ENCODE peak calls at places on chromosomes 11 and 22, in five cellular contexts. One of them, this sample, is unnamed.

GRCh38 chr11:4610258-4610935 is 2.4 kb upstream of the TRIM68 start:
- DNase-seq in small intestine: peak; percentile 19
- DNase-seq in psoas muscle: no peak
- DNase-seq in IMR-90: peak; percentile 5
- DNase-seq in mesenchymal stem cell: peak; percentile 7
- DNase-seq in this sample: no peak

GRCh38 chr22:19290400-19291217 is 910 bp downstream of the CLTCL1 start:
- DNase-seq in mesenchymal stem cell: peak; percentile 42
- DNase-seq in small intestine: peak; percentile 12
- DNase-seq in IMR-90: no peak
- DNase-seq in psoas muscle: peak; percentile 67
- DNase-seq in this sample: no peak

GRCh38 chr11:102516179-102516578 is 14.4 kb downstream of the MMP7 start:
- DNase-seq in psoas muscle: no peak
- DNase-seq in small intestine: no peak
- DNase-seq in IMR-90: no peak
- DNase-seq in mesenchymal stem cell: no peak
- DNase-seq in this sample: no peak

GRCh38 chr11:107370390-107370789 is 87.2 kb downstream of the CWF19L2 start:
- DNase-seq in IMR-90: no peak
- DNase-seq in small intestine: no peak
- DNase-seq in mesenchymal stem cell: peak; percentile 70
- DNase-seq in psoas muscle: no peak
- DNase-seq in this sample: peak; percentile 45

GRCh38 chr11:128613300-128613995 is 26.1 kb upstream of the ETS1 start:
- DNase-seq in IMR-90: no peak
- DNase-seq in mesenchymal stem cell: no peak
- DNase-seq in small intestine: no peak
- DNase-seq in psoas muscle: no peak
- DNase-seq in this sample: no peak

GRCh38 chr22:23534201-23534850 is 45.8 kb downstream of the IGLL1 start:
- DNase-seq in psoas muscle: peak; percentile 41
- DNase-seq in IMR-90: no peak
- DNase-seq in mesenchymal stem cell: no peak
- DNase-seq in small intestine: no peak
- DNase-seq in this sample: no peak

GRCh38 chr11:69442807-69443137 is 38.7 kb upstream of the LINC01488 start:
- DNase-seq in IMR-90: peak; percentile 60
- DNase-seq in small intestine: no peak
- DNase-seq in mesenchymal stem cell: peak; percentile 96
- DNase-seq in psoas muscle: no peak
- DNase-seq in this sample: peak; percentile 46

GRCh38 chr11:65417702-65418430 is 4.7 kb upstream of the NEAT1 start:
- DNase-seq in psoas muscle: peak; percentile 90
- DNase-seq in small intestine: no peak
- DNase-seq in mesenchymal stem cell: peak; percentile 68
- DNase-seq in IMR-90: peak; percentile 28
- DNase-seq in this sample: no peak

GRCh38 chr11:32312865-32313403 is 122.4 kb downstream of the WT1 start:
- DNase-seq in mesenchymal stem cell: peak; percentile 72
- DNase-seq in small intestine: peak; percentile 17
- DNase-seq in psoas muscle: no peak
- DNase-seq in IMR-90: peak; percentile 52
- DNase-seq in this sample: peak; percentile 30

GRCh38 chr11:116071241-116071640 is 567.0 kb upstream of the CADM1 start:
- DNase-seq in IMR-90: no peak
- DNase-seq in psoas muscle: no peak
- DNase-seq in mesenchymal stem cell: no peak
- DNase-seq in small intestine: no peak
- DNase-seq in this sample: no peak

GRCh38 chr22:37050913-37051628 is 471 bp upstream of the KCTD17 start:
- DNase-seq in mesenchymal stem cell: no peak
- DNase-seq in small intestine: no peak
- DNase-seq in IMR-90: no peak
- DNase-seq in psoas muscle: no peak
- DNase-seq in this sample: no peak

GRCh38 chr22:45722006-45722405 is 50.4 kb downstream of the ATXN10 start:
- DNase-seq in IMR-90: no peak
- DNase-seq in small intestine: no peak
- DNase-seq in psoas muscle: no peak
- DNase-seq in mesenchymal stem cell: no peak
- DNase-seq in this sample: no peak

GRCh38 chr11:44950625-44951472 is at the start of gene TP53I11:
- DNase-seq in mesenchymal stem cell: peak; percentile 81
- DNase-seq in psoas muscle: peak; percentile 90
- DNase-seq in IMR-90: peak; percentile 60
- DNase-seq in small intestine: peak; percentile 79
- DNase-seq in this sample: peak; percentile 55

GRCh38 chr11:32473282-32473909 is 38.1 kb upstream of the WT1 start:
- DNase-seq in IMR-90: no peak
- DNase-seq in mesenchymal stem cell: no peak
- DNase-seq in small intestine: no peak
- DNase-seq in psoas muscle: no peak
- DNase-seq in this sample: no peak

GRCh38 chr11:34501500-34501899 is 12.1 kb downstream of the ELF5 start:
- DNase-seq in small intestine: no peak
- DNase-seq in psoas muscle: no peak
- DNase-seq in mesenchymal stem cell: peak; percentile 34
- DNase-seq in IMR-90: peak; percentile 89
- DNase-seq in this sample: peak; percentile 97

GRCh38 chr11:6468712-6469495 is 4.8 kb downstream of the TRIM3 start:
- DNase-seq in mesenchymal stem cell: peak; percentile 96
- DNase-seq in IMR-90: peak; percentile 87
- DNase-seq in small intestine: peak; percentile 79
- DNase-seq in psoas muscle: peak; percentile 92
- DNase-seq in this sample: peak; percentile 43

GRCh38 chr11:17475666-17476316 is 854 bp downstream of the ABCC8 start:
- DNase-seq in small intestine: no peak
- DNase-seq in IMR-90: no peak
- DNase-seq in mesenchymal stem cell: no peak
- DNase-seq in psoas muscle: no peak
- DNase-seq in this sample: no peak

GRCh38 chr11:127994736-127995135 is 592.6 kb downstream of the ETS1 start:
- DNase-seq in small intestine: no peak
- DNase-seq in psoas muscle: no peak
- DNase-seq in IMR-90: peak; percentile 69
- DNase-seq in mesenchymal stem cell: no peak
- DNase-seq in this sample: peak; percentile 87

GRCh38 chr11:13233173-13233572 is 44.4 kb upstream of the BMAL1 start:
- DNase-seq in mesenchymal stem cell: no peak
- DNase-seq in small intestine: no peak
- DNase-seq in psoas muscle: no peak
- DNase-seq in IMR-90: no peak
- DNase-seq in this sample: no peak

GRCh38 chr22:49845666-49846459 is 7.8 kb upstream of the ZBED4 start:
- DNase-seq in mesenchymal stem cell: no peak
- DNase-seq in small intestine: no peak
- DNase-seq in IMR-90: no peak
- DNase-seq in psoas muscle: no peak
- DNase-seq in this sample: no peak

GRCh38 chr22:46649176-46650077 is 29.2 kb downstream of the GRAMD4 start:
- DNase-seq in IMR-90: peak; percentile 71
- DNase-seq in small intestine: peak; percentile 63
- DNase-seq in psoas muscle: no peak
- DNase-seq in mesenchymal stem cell: no peak
- DNase-seq in this sample: no peak

GRCh38 chr11:74018331-74019005 is 9.6 kb upstream of the UCP3 start:
- DNase-seq in IMR-90: peak; percentile 87
- DNase-seq in psoas muscle: peak; percentile 98
- DNase-seq in small intestine: peak; percentile 97
- DNase-seq in mesenchymal stem cell: peak; percentile 96
- DNase-seq in this sample: peak; percentile 34

GRCh38 chr22:37741312-37741795 is 44.5 kb downstream of the TRIOBP start:
- DNase-seq in mesenchymal stem cell: peak; percentile 99
- DNase-seq in psoas muscle: peak; percentile 89
- DNase-seq in small intestine: peak; percentile 28
- DNase-seq in IMR-90: peak; percentile 98
- DNase-seq in this sample: peak; percentile 89

GRCh38 chr11:121716060-121716459 is 263.3 kb upstream of the SORL1-AS1 start:
- DNase-seq in psoas muscle: no peak
- DNase-seq in small intestine: no peak
- DNase-seq in mesenchymal stem cell: no peak
- DNase-seq in IMR-90: peak; percentile 85
- DNase-seq in this sample: peak; percentile 63

GRCh38 chr11:112082729-112083128 is 3.8 kb downstream of the TIMM8B start:
- DNase-seq in small intestine: no peak
- DNase-seq in IMR-90: peak; percentile 76
- DNase-seq in psoas muscle: no peak
- DNase-seq in mesenchymal stem cell: peak; percentile 95
- DNase-seq in this sample: peak; percentile 53

DNA sequence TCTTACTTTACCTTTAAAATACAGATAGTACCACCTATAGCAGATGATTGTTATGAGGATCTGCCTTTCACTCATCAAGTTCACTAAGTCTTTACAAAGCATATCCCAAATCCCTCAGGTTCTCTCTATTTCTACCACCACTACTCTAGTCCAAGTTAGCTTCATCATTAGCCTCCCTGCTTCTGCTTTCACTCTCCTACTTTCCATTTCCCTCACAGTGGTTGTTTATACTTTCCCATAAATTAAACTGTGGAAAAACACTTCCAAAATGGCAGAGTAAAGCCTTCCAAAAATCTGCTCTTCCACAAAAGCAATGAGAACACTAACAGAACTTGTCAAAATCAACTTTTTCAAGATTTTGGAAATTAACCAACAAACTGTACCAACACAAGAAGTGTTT is 71.9 kb downstream of the TTC28 start:
- DNase-seq in small intestine: no peak
- DNase-seq in IMR-90: peak; percentile 23
- DNase-seq in psoas muscle: no peak
- DNase-seq in mesenchymal stem cell: peak; percentile 41
- DNase-seq in this sample: no peak
- H3K27ac ChIP-seq in small intestine: no peak overlapping the region
- H3K27ac ChIP-seq in IMR-90: peak overlapping the region; percentile 49
- H3K27ac ChIP-seq in psoas muscle: no peak overlapping the region
- H3K27ac ChIP-seq in mesenchymal stem cell: no peak overlapping the region
- H3K27ac ChIP-seq in this sample: no peak overlapping the region

GRCh38 chr22:41216984-41217383 is 11.9 kb downstream of the L3MBTL2 start:
- DNase-seq in psoas muscle: no peak
- DNase-seq in mesenchymal stem cell: peak; percentile 50
- DNase-seq in IMR-90: peak; percentile 72
- DNase-seq in small intestine: no peak
- DNase-seq in this sample: no peak

GRCh38 chr22:41215409-41215808 is 10.3 kb downstream of the L3MBTL2 start:
- DNase-seq in IMR-90: no peak
- DNase-seq in mesenchymal stem cell: no peak
- DNase-seq in psoas muscle: no peak
- DNase-seq in small intestine: no peak
- DNase-seq in this sample: no peak

GRCh38 chr22:41215926-41216325 is 10.8 kb downstream of the L3MBTL2 start:
- DNase-seq in IMR-90: no peak
- DNase-seq in mesenchymal stem cell: no peak
- DNase-seq in psoas muscle: peak; percentile 58
- DNase-seq in small intestine: no peak
- DNase-seq in this sample: no peak

GRCh38 chr22:41222846-41223507 is 17.8 kb downstream of the CHADL start:
- DNase-seq in small intestine: no peak
- DNase-seq in mesenchymal stem cell: no peak
- DNase-seq in IMR-90: no peak
- DNase-seq in psoas muscle: no peak
- DNase-seq in this sample: no peak

DNA sequence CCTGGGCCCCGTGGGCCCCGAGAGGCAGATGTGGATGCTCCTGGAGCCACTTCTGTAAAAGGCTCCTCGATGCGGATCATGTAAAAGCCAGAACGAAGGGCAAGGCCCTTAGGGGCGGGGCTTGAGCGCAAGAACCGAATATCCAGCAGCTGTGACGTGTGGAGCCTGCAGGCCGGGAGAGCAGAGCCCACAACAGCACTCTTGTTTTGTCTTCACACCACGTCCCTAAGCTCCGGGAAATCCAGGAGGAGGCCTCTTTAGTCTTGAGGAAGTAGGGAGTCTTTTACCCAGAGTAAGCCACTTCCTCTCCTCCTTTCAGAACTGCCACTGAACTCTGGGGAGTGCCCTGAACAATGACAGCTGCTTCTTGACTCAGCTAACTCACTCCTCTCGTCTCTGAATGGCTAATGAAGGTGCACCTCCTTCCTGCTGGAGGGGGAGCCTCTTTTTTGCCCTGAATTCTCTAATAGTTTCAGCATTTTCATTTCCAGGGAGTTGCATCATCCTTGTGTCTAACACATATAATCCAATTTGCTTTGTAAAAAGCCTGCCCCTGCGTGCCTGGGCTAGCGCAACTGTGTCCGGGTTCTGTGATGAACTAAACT is 12.5 kb downstream of the L3MBTL2 start:
- DNase-seq in IMR-90: peak; percentile 92
- DNase-seq in mesenchymal stem cell: peak; percentile 84
- DNase-seq in psoas muscle: peak; percentile 81
- DNase-seq in small intestine: peak; percentile 13
- DNase-seq in this sample: peak; percentile 57
- H3K27ac ChIP-seq in IMR-90: peak overlapping the region; percentile 82
- H3K27ac ChIP-seq in mesenchymal stem cell: peak overlapping the region; percentile 19
- H3K27ac ChIP-seq in psoas muscle: peak overlapping the region; percentile 62
- H3K27ac ChIP-seq in small intestine: peak overlapping the region; percentile 43
- H3K27ac ChIP-seq in this sample: no peak overlapping the region

GRCh38 chr22:32120603-32121002 is 38.5 kb downstream of the C22orf42 start:
- DNase-seq in mesenchymal stem cell: no peak
- DNase-seq in small intestine: no peak
- DNase-seq in IMR-90: no peak
- DNase-seq in psoas muscle: no peak
- DNase-seq in this sample: no peak
- H3K27ac ChIP-seq in mesenchymal stem cell: no peak overlapping the region
- H3K27ac ChIP-seq in small intestine: no peak overlapping the region
- H3K27ac ChIP-seq in IMR-90: no peak overlapping the region
- H3K27ac ChIP-seq in psoas muscle: no peak overlapping the region
- H3K27ac ChIP-seq in this sample: no peak overlapping the region

GRCh38 chr11:12139144-12139881 is 28.9 kb downstream of the MICAL2 start:
- DNase-seq in IMR-90: peak; percentile 94
- DNase-seq in mesenchymal stem cell: peak; percentile 89
- DNase-seq in small intestine: no peak
- DNase-seq in psoas muscle: no peak
- DNase-seq in this sample: peak; percentile 84
- H3K27ac ChIP-seq in IMR-90: peak overlapping the region; percentile 81
- H3K27ac ChIP-seq in mesenchymal stem cell: peak overlapping the region; percentile 54
- H3K27ac ChIP-seq in small intestine: peak overlapping the region; percentile 79
- H3K27ac ChIP-seq in psoas muscle: no peak overlapping the region
- H3K27ac ChIP-seq in this sample: peak overlapping the region; percentile 97

GRCh38 chr11:35815556-35816315 is 128.1 kb upstream of the LDLRAD3 start:
- DNase-seq in mesenchymal stem cell: no peak
- DNase-seq in psoas muscle: no peak
- DNase-seq in IMR-90: peak; percentile 24
- DNase-seq in small intestine: no peak
- DNase-seq in this sample: no peak
- H3K27ac ChIP-seq in mesenchymal stem cell: no peak overlapping the region
- H3K27ac ChIP-seq in psoas muscle: no peak overlapping the region
- H3K27ac ChIP-seq in IMR-90: no peak overlapping the region
- H3K27ac ChIP-seq in small intestine: no peak overlapping the region
- H3K27ac ChIP-seq in this sample: no peak overlapping the region

This sample was measured in astrocyte.